ENCODE peak calls at places on chromosomes 5 and 9, in nine cellular contexts. F is mesothelial cell of epicardium, N is hepatocyte, L is T-helper 9 cell, I is SW480, R is HTR-8/SVneo, X is kidney tubule cell, H is IMR-90, S is endothelial cell. W is an unnamed sample.

GRCh38 chr5:66436721-66437120 is 159.5 kb upstream of the MAST4 start:
- DNase-seq in X (peak), N (peak), S (no peak), H (no peak), I (peak), F (no peak), R (no peak), L (no peak), W (no peak)

GRCh38 chr5:68347549-68347948 is 132.0 kb downstream of the PIK3R1 start:
- DNase-seq in N (no peak), S (no peak), F (no peak), L (no peak), H (no peak), I (no peak), R (no peak), X (no peak), W (no peak)

GRCh38 chr5:150441813-150442698 is 7.5 kb downstream of the RPS14 start:
- DNase-seq in X (no peak), H (no peak), R (no peak), L (no peak), N (no peak), F (no peak), I (no peak), S (no peak), W (no peak)

GRCh38 chr5:57538341-57538955 is 55.8 kb upstream of the ACTBL2 start:
- DNase-seq in N (no peak), F (no peak), H (peak), S (no peak), R (no peak), I (peak), L (no peak), X (peak), W (peak)

GRCh38 chr9:136343121-136343883 is 16.0 kb downstream of the GPSM1 start:
- DNase-seq in F (no peak), R (no peak), L (no peak), I (no peak), H (no peak), S (no peak), X (no peak), N (no peak), W (no peak)

GRCh38 chr9:34927061-34927460 is 31.0 kb upstream of the PHF24 start:
- DNase-seq in F (no peak), I (no peak), S (no peak), X (no peak), N (no peak), R (no peak), H (no peak), L (no peak), W (no peak)

GRCh38 chr9:100267211-100267610 is 85.5 kb downstream of the TEX10 start:
- DNase-seq in H (no peak), I (no peak), R (no peak), F (no peak), S (no peak), N (no peak), L (no peak), X (no peak), W (no peak)

GRCh38 chr5:153276151-153276550 is 214.3 kb upstream of the GRIA1 start:
- DNase-seq in X (peak), N (peak), F (peak), R (peak), S (peak), H (no peak), I (peak), L (no peak), W (no peak)

GRCh38 chr9:132798817-132799790 is 79.0 kb downstream of the AK8 start:
- DNase-seq in I (no peak), F (no peak), R (no peak), X (no peak), S (no peak), H (no peak), N (peak), L (no peak), W (no peak)

GRCh38 chr9:69667306-69667705 is 4.9 kb downstream of the APBA1 start:
- DNase-seq in I (no peak), S (no peak), F (no peak), X (peak), H (no peak), R (no peak), L (no peak), N (no peak), W (no peak)

GRCh38 chr5:1793966-1794895 is 5.4 kb downstream of the MRPL36 start:
- DNase-seq in X (peak), R (peak), I (peak), H (peak), F (no peak), L (no peak), S (no peak), N (no peak), W (no peak)

GRCh38 chr5:133341915-133342710 is 270.2 kb downstream of the FSTL4 start:
- DNase-seq in L (no peak), F (no peak), I (no peak), R (no peak), X (no peak), S (peak), H (no peak), N (no peak), W (no peak)

GRCh38 chr5:177513500-177513899 is 3.3 kb downstream of the DDX41 start:
- DNase-seq in I (no peak), F (no peak), X (no peak), N (no peak), R (no peak), S (no peak), H (no peak), L (no peak), W (no peak)

GRCh38 chr9:113649054-113649453 is 185.5 kb downstream of the RGS3 start:
- DNase-seq in R (no peak), H (peak), F (no peak), S (no peak), L (no peak), I (no peak), X (no peak), N (peak), W (no peak)

GRCh38 chr9:35267716-35268115 is 105.9 kb downstream of the UNC13B start:
- DNase-seq in S (no peak), H (peak), R (no peak), X (no peak), N (no peak), L (no peak), F (no peak), I (no peak), W (no peak)

GRCh38 chr9:129907196-129907595 is 71.9 kb downstream of the USP20 start:
- DNase-seq in N (no peak), H (peak), F (no peak), S (no peak), I (no peak), L (no peak), R (no peak), X (no peak), W (no peak)

GRCh38 chr5:123119334-123119986 is 30.4 kb downstream of the PRDM6 start:
- DNase-seq in R (peak), H (peak), I (peak), S (peak), N (peak), F (no peak), X (peak), L (no peak), W (no peak)

GRCh38 chr5:78899922-78900362 is 85.2 kb downstream of the ARSB start:
- DNase-seq in F (no peak), R (peak), N (peak), I (peak), S (peak), H (peak), L (no peak), X (peak), W (no peak)

GRCh38 chr9:96567203-96567700 is 52.4 kb downstream of the CDC14B start:
- DNase-seq in X (no peak), F (no peak), S (no peak), N (no peak), L (no peak), I (no peak), R (peak), H (no peak), W (no peak)

GRCh38 chr9:69421908-69422801 is 97.1 kb downstream of the ENTREP1 start:
- DNase-seq in R (peak), S (peak), N (peak), F (no peak), L (peak), I (peak), H (peak), X (peak), W (peak)

GRCh38 chr9:34986541-34987047 is 3.0 kb upstream of the DNAJB5 start:
- DNase-seq in S (peak), R (no peak), N (no peak), F (no peak), L (peak), H (no peak), I (no peak), X (peak), W (no peak)